ENCODE peak calls at places on chromosomes 1 and 21, in nine cellular contexts. K is HCT116, W is hepatocyte, N is PC-3, A is neural progenitor cell, O is MM.1S, Z is GM23248, T is OCI-LY7, U is SK-N-SH. J is an unnamed sample. For H4K20me1, the result is how much of the 10 kb centered on the place peaks cover.

GRCh38 chr1:237041795-237042466 is at the start of gene RYR2:
- DNase-seq in K (no peak), W (peak), N (no peak), A (peak), O (no peak), Z (peak), T (no peak), U (peak), J (peak)

GRCh38 chr1:233543338-233544255 is 70.3 kb upstream of the KCNK1 start:
- DNase-seq in K (peak), W (peak), N (peak), A (no peak), O (no peak), Z (peak), T (no peak), U (no peak), J (no peak)

GRCh38 chr1:203075249-203076030 is 10.4 kb downstream of the MYOG start:
- DNase-seq in K (no peak), W (no peak), N (no peak), A (peak), O (no peak), Z (no peak), T (no peak), U (no peak), J (peak)

GRCh38 chr1:12275370-12275769 is 45.5 kb downstream of the VPS13D start:
- DNase-seq in K (no peak), W (peak), N (peak), A (peak), O (no peak), Z (peak), T (peak), U (peak), J (peak)

GRCh38 chr1:11042065-11042464 is 5.0 kb downstream of the MASP2 start:
- DNase-seq in K (no peak), W (no peak), N (no peak), A (no peak), O (no peak), Z (no peak), T (no peak), U (no peak), J (no peak)

GRCh38 chr1:42137766-42138165 is 15.4 kb upstream of the GUCA2B start:
- DNase-seq in K (no peak), W (no peak), N (no peak), A (no peak), O (no peak), Z (no peak), T (no peak), U (no peak), J (no peak)

GRCh38 chr1:7642418-7642704 is 128.7 kb upstream of the VAMP3 start:
- DNase-seq in K (no peak), W (no peak), N (no peak), A (no peak), O (no peak), Z (no peak), T (no peak), U (no peak), J (no peak)

GRCh38 chr1:101653482-101653946 is 343.2 kb downstream of the OLFM3 start:
- DNase-seq in K (peak), W (peak), N (peak), A (peak), O (no peak), Z (peak), T (peak), U (no peak), J (peak)

GRCh38 chr1:166064324-166064926 is 102.4 kb downstream of the FAM78B start:
- DNase-seq in K (no peak), W (no peak), N (no peak), A (no peak), O (no peak), Z (no peak), T (no peak), U (no peak), J (peak)

GRCh38 chr1:201763439-201764140 is 65.4 kb upstream of the IPO9 start:
- DNase-seq in K (no peak), W (no peak), N (no peak), A (peak), O (peak), Z (peak), T (no peak), U (no peak), J (no peak)

GRCh38 chr1:6438047-6438525 is 13.5 kb downstream of the ESPN start:
- DNase-seq in K (no peak), W (peak), N (peak), A (peak), O (peak), Z (peak), T (peak), U (peak), J (peak)

GRCh38 chr1:89126602-89127001 is 688 bp upstream of the GBP2 start:
- DNase-seq in K (no peak), W (no peak), N (no peak), A (no peak), O (no peak), Z (no peak), T (no peak), U (no peak), J (no peak)

GRCh38 chr1:148334339-148335130 is 148.6 kb downstream of the PPIAL4G start:
- DNase-seq in K (peak), W (peak), N (peak), A (peak), O (peak), Z (peak), T (peak), U (peak), J (peak)

GRCh38 chr1:38101037-38101782 is 54.6 kb upstream of the POU3F1 start:
- DNase-seq in K (no peak), W (no peak), N (no peak), A (no peak), O (no peak), Z (no peak), T (no peak), U (no peak), J (no peak)

GRCh38 chr21:37452222-37452621 is 85.6 kb downstream of the DYRK1A start:
- DNase-seq in K (no peak), W (peak), N (no peak), A (no peak), O (no peak), Z (peak), T (no peak), U (peak), J (no peak)

GRCh38 chr1:217896490-217896889 is 265.3 kb downstream of the SPATA17 start:
- DNase-seq in K (no peak), W (no peak), N (peak), A (no peak), O (no peak), Z (peak), T (no peak), U (no peak), J (no peak)

DNA sequence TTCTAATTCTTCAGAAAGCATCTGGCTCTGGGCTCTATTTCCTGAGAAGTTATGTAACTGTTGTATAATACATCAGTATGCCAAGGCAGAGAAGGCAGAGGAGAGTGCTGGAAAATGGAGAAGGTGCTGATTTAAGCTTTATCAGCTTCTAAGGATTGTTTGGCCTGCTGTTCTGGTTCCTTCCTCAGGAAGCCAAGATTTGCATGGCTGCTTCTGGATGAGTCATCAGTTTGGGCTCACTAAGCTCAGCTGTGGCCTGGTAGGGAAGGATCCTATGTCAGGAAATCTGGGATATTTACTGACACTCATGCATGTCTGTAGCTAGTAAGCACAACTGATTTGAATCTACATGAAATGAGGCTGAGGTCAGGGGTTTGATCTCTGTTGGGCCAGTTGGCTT is 73.2 kb upstream of the ADGRL4 start:
- DNase-seq in K (peak), W (peak), N (peak), A (no peak), O (no peak), Z (peak), T (no peak), U (no peak), J (peak)
- TF ChIP-seq EZH2phosphoT487 in K (no peak), W (no peak), N (no peak), A (no peak), O (no peak), Z (no peak), T (no peak), U (no peak), J (no peak)

GRCh38 chr1:235319255-235319654 is 8.7 kb downstream of the ARID4B start:
- DNase-seq in K (no peak), W (no peak), N (no peak), A (no peak), O (no peak), Z (no peak), T (no peak), U (no peak), J (no peak)

GRCh38 chr1:235315173-235315572 is 12.8 kb downstream of the ARID4B start:
- DNase-seq in K (no peak), W (no peak), N (no peak), A (no peak), O (no peak), Z (no peak), T (no peak), U (no peak), J (no peak)

GRCh38 chr1:235315735-235316134 is 12.2 kb downstream of the ARID4B start:
- DNase-seq in K (no peak), W (no peak), N (no peak), A (no peak), O (no peak), Z (no peak), T (no peak), U (no peak), J (no peak)

GRCh38 chr1:235313931-235314678 is 13.9 kb downstream of the ARID4B start:
- DNase-seq in K (no peak), W (no peak), N (no peak), A (no peak), O (no peak), Z (peak), T (no peak), U (no peak), J (no peak)

DNA sequence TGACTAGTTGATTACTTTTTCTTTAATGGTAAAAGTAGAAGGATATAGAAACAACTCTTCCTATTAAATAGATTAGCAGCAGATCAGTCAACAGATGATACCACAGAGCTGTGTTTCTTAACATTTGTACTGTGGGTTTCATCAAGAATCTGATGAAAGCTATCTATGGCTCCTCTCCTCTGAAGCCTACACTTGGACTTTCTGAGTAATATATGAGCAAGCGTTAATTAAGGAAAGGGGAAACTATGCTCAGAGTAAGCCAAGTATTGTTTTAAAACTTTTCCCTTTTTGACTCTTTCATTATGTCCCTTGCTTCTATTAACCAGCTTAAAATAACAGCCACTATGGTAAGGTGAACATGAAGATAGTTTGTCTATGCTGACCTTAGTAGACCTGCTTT is 10.8 kb downstream of the ARID4B start:
- DNase-seq in K (no peak), W (no peak), N (no peak), A (no peak), O (no peak), Z (peak), T (no peak), U (no peak), J (no peak)
- H4K20me1 ChIP-seq in K (under half), W (half or more), N (under half), A (half or more), O (under half), Z (under half), T (under half), U (half or more), J (half or more)

GRCh38 chr1:43269627-43270375 is at the start of gene TMEM125:
- DNase-seq in K (no peak), W (no peak), N (peak), A (no peak), O (no peak), Z (no peak), T (no peak), U (peak), J (peak)
- H3K4me2 ChIP-seq in K (peak), W (peak), N (peak), A (peak), O (peak), Z (no peak), T (no peak), U (no peak), J (peak)

GRCh38 chr1:174789399-174789798 is 210.3 kb upstream of the CACYBP start:
- DNase-seq in K (no peak), W (no peak), N (peak), A (no peak), O (peak), Z (peak), T (no peak), U (no peak), J (no peak)
- TF ChIP-seq EZH2phosphoT487 in K (no peak), W (no peak), N (no peak), A (no peak), O (no peak), Z (no peak), T (no peak), U (no peak), J (no peak)